ENCODE peak calls at places on chromosomes 12 and 14, in ten cellular contexts. M is Daoy; L is CD4-positive, CD25-positive, alpha-beta regulatory T cell; C is AML-193; D is IMR-90; K is naive thymus-derived CD8-positive, alpha-beta T cell; V is pons; E is T-helper 1 cell; Q is T-helper 2 cell; B is foreskin fibroblast. R is an unnamed sample.

GRCh38 chr14:81314443-81315175 is 85.5 kb downstream of the STON2 start:
- DNase-seq in L (no peak), E (no peak), K (no peak), B (no peak), Q (no peak), V (no peak), M (no peak), C (no peak), D (no peak), R (no peak)

GRCh38 chr12:91382081-91382543 is 199.5 kb upstream of the DCN start:
- DNase-seq in D (peak), K (peak), C (peak), V (peak), E (peak), M (peak), B (peak), Q (peak), L (peak), R (peak)

GRCh38 chr12:64835926-64836325 is 11.5 kb downstream of the TBC1D30 start:
- DNase-seq in C (no peak), K (no peak), Q (no peak), D (no peak), E (no peak), B (no peak), L (no peak), M (no peak), V (no peak), R (no peak)

GRCh38 chr14:76984297-76984696 is 44.2 kb downstream of the IRF2BPL start:
- DNase-seq in E (no peak), C (no peak), K (no peak), B (no peak), Q (no peak), D (no peak), L (no peak), V (no peak), M (no peak), R (no peak)

GRCh38 chr12:54591001-54591591 is 2.6 kb upstream of the PPP1R1A start:
- DNase-seq in E (no peak), Q (no peak), D (peak), L (no peak), V (no peak), M (peak), C (no peak), B (peak), K (no peak), R (no peak)

GRCh38 chr12:57204454-57204853 is 12.1 kb upstream of the NXPH4 start:
- DNase-seq in C (no peak), K (no peak), L (no peak), D (no peak), Q (no peak), M (no peak), V (no peak), E (no peak), B (no peak), R (no peak)

GRCh38 chr14:45246633-45247173 is 6.3 kb downstream of the MIS18BP1 start:
- DNase-seq in B (no peak), V (no peak), D (no peak), K (no peak), C (no peak), Q (no peak), M (no peak), L (peak), E (peak), R (no peak)

GRCh38 chr14:100851946-100852620 is 26.2 kb downstream of the MEG3 start:
- DNase-seq in B (peak), L (no peak), Q (no peak), M (no peak), C (no peak), K (no peak), D (no peak), V (no peak), E (no peak), R (no peak)

GRCh38 chr14:50000215-50001145 is 107.6 kb downstream of the ARF6 start:
- DNase-seq in B (peak), L (peak), V (no peak), C (peak), M (peak), E (peak), D (peak), K (peak), Q (peak), R (peak)

GRCh38 chr14:104156142-104156541 is 17.8 kb downstream of the KIF26A start:
- DNase-seq in C (no peak), K (no peak), L (no peak), D (no peak), E (no peak), M (no peak), V (no peak), B (no peak), Q (no peak), R (no peak)

GRCh38 chr12:90152897-90153624 is 444.4 kb upstream of the ATP2B1 start:
- DNase-seq in B (peak), L (no peak), D (no peak), E (no peak), K (no peak), Q (no peak), M (no peak), C (no peak), V (no peak), R (peak)

GRCh38 chr14:66069830-66070541 is 416.2 kb upstream of the CCDC196 start:
- DNase-seq in K (no peak), C (no peak), M (peak), E (no peak), D (no peak), B (no peak), Q (no peak), V (no peak), L (no peak), R (peak)

GRCh38 chr12:116958402-116959197 is 47.9 kb downstream of the FBXW8 start:
- DNase-seq in D (peak), C (no peak), K (no peak), Q (no peak), M (peak), E (peak), V (no peak), B (peak), L (peak), R (no peak)

GRCh38 chr14:73786942-73787759 is 64.5 kb upstream of the PTGR2 start:
- DNase-seq in Q (peak), C (peak), K (peak), L (peak), E (peak), B (peak), M (peak), V (no peak), D (peak), R (peak)

GRCh38 chr12:52074006-52074405 is 4.2 kb downstream of the ATG101 start:
- DNase-seq in D (no peak), K (no peak), M (peak), V (no peak), Q (no peak), B (peak), C (peak), E (no peak), L (no peak), R (no peak)

GRCh38 chr12:103571286-103571685 is 15.8 kb upstream of the STAB2 start:
- DNase-seq in Q (no peak), E (no peak), V (peak), B (peak), C (no peak), K (no peak), M (no peak), L (no peak), D (no peak), R (no peak)

GRCh38 chr12:122610911-122611310 is 83.9 kb downstream of the KNTC1 start:
- DNase-seq in D (peak), E (no peak), C (no peak), V (no peak), M (no peak), L (no peak), Q (no peak), K (no peak), B (peak), R (no peak)

GRCh38 chr14:97634786-97635185 is 837.6 kb downstream of the VRK1 start:
- DNase-seq in K (peak), B (no peak), V (no peak), E (peak), M (peak), Q (peak), C (no peak), L (peak), D (no peak), R (no peak)

GRCh38 chr12:47721431-47721973 is 3.8 kb downstream of the ENDOU start:
- DNase-seq in B (no peak), D (no peak), V (no peak), Q (no peak), C (no peak), L (no peak), K (no peak), M (no peak), E (no peak), R (no peak)

GRCh38 chr14:102777711-102778615 is 714 bp downstream of the TRAF3 start:
- DNase-seq in C (no peak), V (peak), Q (no peak), M (no peak), B (peak), K (peak), L (peak), D (peak), E (peak), R (no peak)

GRCh38 chr12:57171668-57172067 is 24.2 kb upstream of the LRP1-AS start:
- DNase-seq in D (peak), M (no peak), E (no peak), C (no peak), L (no peak), V (no peak), K (no peak), B (peak), Q (no peak), R (peak)

GRCh38 chr14:101248840-101249675 is 312.2 kb upstream of the DIO3 start:
- DNase-seq in M (peak), D (no peak), C (no peak), L (no peak), K (no peak), B (no peak), Q (no peak), E (no peak), V (no peak), R (no peak)

GRCh38 chr12:12214635-12215131 is 52.2 kb downstream of the LRP6 start:
- DNase-seq in L (peak), C (no peak), D (peak), V (no peak), B (peak), K (no peak), E (no peak), Q (no peak), M (no peak), R (no peak)

GRCh38 chr12:65911321-65911720 is 87.0 kb downstream of the HMGA2 start:
- DNase-seq in E (no peak), V (no peak), M (peak), L (no peak), D (peak), B (peak), C (no peak), K (no peak), Q (no peak), R (peak)

GRCh38 chr12:2664721-2665577 is 129.8 kb upstream of the FKBP4 start:
- DNase-seq in L (no peak), M (no peak), E (no peak), Q (no peak), C (no peak), V (no peak), D (no peak), B (no peak), K (no peak), R (no peak)

GRCh38 chr12:9796916-9797315 is 30.4 kb upstream of the KLRF1 start:
- DNase-seq in M (no peak), C (no peak), E (peak), K (no peak), B (peak), D (no peak), L (no peak), V (no peak), Q (no peak), R (no peak)

GRCh38 chr12:106301241-106301610 is 1.3 kb upstream of the TCP11L2 start:
- DNase-seq in L (no peak), V (peak), E (no peak), K (no peak), C (no peak), B (no peak), Q (no peak), M (no peak), D (no peak), R (no peak)

GRCh38 chr14:82905762-82906161 is 1372.1 kb upstream of the SEL1L start:
- DNase-seq in K (no peak), D (no peak), V (no peak), E (no peak), Q (no peak), M (no peak), C (no peak), L (no peak), B (no peak), R (no peak)

GRCh38 chr12:28145211-28145610 is 45.0 kb upstream of the CCDC91 start:
- DNase-seq in E (no peak), V (no peak), C (no peak), L (no peak), B (no peak), D (no peak), Q (no peak), K (no peak), M (no peak), R (no peak)

GRCh38 chr12:103505371-103506236 is 9.8 kb upstream of the C12orf42 start:
- DNase-seq in L (peak), K (peak), M (peak), C (no peak), V (no peak), E (peak), D (no peak), Q (no peak), B (no peak), R (peak)

GRCh38 chr12:88432536-88433462 is 147.5 kb downstream of the KITLG start:
- DNase-seq in C (no peak), B (peak), L (no peak), E (no peak), M (no peak), K (no peak), D (peak), Q (no peak), V (no peak), R (no peak)

GRCh38 chr12:14723763-14724162 is 27.4 kb upstream of the GUCY2C start:
- DNase-seq in M (peak), V (peak), L (peak), B (peak), C (peak), K (peak), Q (peak), E (peak), D (peak), R (peak)

GRCh38 chr12:105831372-105831771 is 307.4 kb downstream of the NUAK1 start:
- DNase-seq in L (no peak), V (no peak), K (no peak), B (no peak), Q (no peak), M (no peak), C (no peak), E (no peak), D (no peak), R (no peak)

GRCh38 chr14:99118946-99119345 is 153.1 kb downstream of the BCL11B start:
- DNase-seq in C (no peak), K (no peak), L (no peak), D (no peak), B (no peak), V (no peak), E (no peak), Q (no peak), M (no peak), R (no peak)

GRCh38 chr12:79344855-79345840 is 345.6 kb downstream of the PAWR start:
- DNase-seq in L (peak), Q (no peak), K (no peak), M (peak), V (no peak), C (peak), B (peak), E (no peak), D (peak), R (peak)

GRCh38 chr14:102403028-102403427 is 40.3 kb downstream of the TECPR2 start:
- DNase-seq in K (no peak), E (no peak), M (no peak), C (no peak), D (no peak), Q (no peak), B (no peak), V (no peak), L (no peak), R (no peak)

GRCh38 chr12:33438025-33438772 is 1.4 kb downstream of the SYT10 start:
- DNase-seq in M (no peak), B (no peak), L (no peak), K (no peak), E (no peak), C (no peak), V (no peak), D (no peak), Q (no peak), R (no peak)

GRCh38 chr12:120663741-120664140 is 23.2 kb upstream of the MLEC start:
- DNase-seq in E (no peak), M (no peak), V (no peak), L (no peak), K (no peak), Q (no peak), B (no peak), D (no peak), C (no peak), R (no peak)

GRCh38 chr12:128976120-128976519 is 122.8 kb downstream of the GLT1D1 start:
- DNase-seq in K (no peak), D (no peak), E (peak), V (peak), L (peak), B (no peak), Q (no peak), C (no peak), M (peak), R (no peak)

GRCh38 chr12:132711169-132711843 is 664 bp downstream of the PGAM5 start:
- DNase-seq in K (no peak), M (no peak), C (no peak), D (peak), B (peak), Q (no peak), L (peak), V (no peak), E (peak), R (peak)

R was measured in MCF 10A.